ENCODE peak calls at places on chromosomes 11 and 22, in five cellular contexts. O is GM23338, W is heart right ventricle, D is B cell, A is astrocyte. C is an unnamed sample.

GRCh38 chr22:49935561-49935960 is 17.1 kb downstream of the CRELD2 start:
- DNase-seq in O (peak), W (no peak), D (peak), A (no peak), C (no peak)

GRCh38 chr11:11843233-11843632 is 1.5 kb downstream of the USP47 start:
- DNase-seq in O (no peak), W (no peak), D (peak), A (peak), C (no peak)

GRCh38 chr11:14350215-14350614 is 8.8 kb downstream of the RRAS2 start:
- DNase-seq in O (peak), W (no peak), D (no peak), A (no peak), C (no peak)

GRCh38 chr22:26322179-26322905 is 106.7 kb upstream of the ASPHD2 start:
- DNase-seq in O (no peak), W (no peak), D (no peak), A (peak), C (no peak)

GRCh38 chr22:48937032-48937639 is 890.5 kb downstream of the BRD1 start:
- DNase-seq in O (no peak), W (no peak), D (no peak), A (no peak), C (peak)

GRCh38 chr11:13256216-13256615 is 21.4 kb upstream of the BMAL1 start:
- DNase-seq in O (no peak), W (no peak), D (no peak), A (no peak), C (no peak)

GRCh38 chr11:129695543-129696308 is 119.9 kb upstream of the TMEM45B start:
- DNase-seq in O (peak), W (peak), D (peak), A (peak), C (peak)

GRCh38 chr11:59171508-59172322 is at the start of gene DTX4:
- DNase-seq in O (peak), W (peak), D (peak), A (peak), C (peak)

GRCh38 chr11:122604626-122605025 is 50.9 kb upstream of the UBASH3B start:
- DNase-seq in O (no peak), W (no peak), D (no peak), A (no peak), C (no peak)

GRCh38 chr22:28637225-28637624 is 42.4 kb downstream of the TTC28 start:
- DNase-seq in O (no peak), W (no peak), D (no peak), A (no peak), C (no peak)

GRCh38 chr11:5288912-5289525 is 12.7 kb downstream of the OR51B4 start:
- DNase-seq in O (no peak), W (no peak), D (no peak), A (no peak), C (no peak)

GRCh38 chr11:44880511-44880910 is 70.2 kb downstream of the TP53I11 start:
- DNase-seq in O (no peak), W (no peak), D (no peak), A (no peak), C (no peak)

GRCh38 chr11:71305451-71306125 is 53.2 kb upstream of the SHANK2 start:
- DNase-seq in O (no peak), W (no peak), D (no peak), A (no peak), C (peak)

GRCh38 chr22:38097058-38097457 is 13.1 kb upstream of the SLC16A8 start:
- DNase-seq in O (peak), W (no peak), D (no peak), A (no peak), C (no peak)

GRCh38 chr11:64687204-64687603 is 35.8 kb downstream of the NRXN2 start:
- DNase-seq in O (no peak), W (peak), D (no peak), A (no peak), C (no peak)

GRCh38 chr11:46381836-46382643 is 571 bp downstream of the MDK start:
- DNase-seq in O (peak), W (peak), D (peak), A (no peak), C (no peak)

GRCh38 chr22:31754813-31755212 is 994 bp downstream of the DEPDC5 start:
- DNase-seq in O (no peak), W (no peak), D (no peak), A (no peak), C (no peak)

GRCh38 chr22:46004105-46004866 is 27.3 kb upstream of the WNT7B start:
- DNase-seq in O (no peak), W (no peak), D (no peak), A (no peak), C (no peak)

GRCh38 chr22:36776722-36777121 is 803 bp upstream of the IFT27 start:
- DNase-seq in O (no peak), W (no peak), D (no peak), A (no peak), C (no peak)

GRCh38 chr11:125123947-125124633 is 12.7 kb upstream of the TMEM218 start:
- DNase-seq in O (peak), W (peak), D (peak), A (peak), C (no peak)

GRCh38 chr11:47861762-47862161 is 13.6 kb upstream of the NUP160 start:
- DNase-seq in O (no peak), W (no peak), D (no peak), A (peak), C (no peak)

GRCh38 chr11:100928426-100928825 is 201.2 kb downstream of the PGR start:
- DNase-seq in O (no peak), W (no peak), D (no peak), A (no peak), C (no peak)

GRCh38 chr22:21861290-21861848 is 6.1 kb downstream of the MAPK1 start:
- DNase-seq in O (no peak), W (no peak), D (no peak), A (no peak), C (no peak)

GRCh38 chr11:61815790-61816735 is 740 bp downstream of the FADS1 start:
- DNase-seq in O (peak), W (peak), D (peak), A (peak), C (peak)

GRCh38 chr11:27532652-27533325 is 26.2 kb upstream of the LIN7C start:
- DNase-seq in O (no peak), W (no peak), D (no peak), A (peak), C (no peak)

GRCh38 chr11:107683807-107684206 is 28.0 kb downstream of the SLN start:
- DNase-seq in O (peak), W (no peak), D (no peak), A (no peak), C (no peak)

GRCh38 chr11:44904261-44905080 is 46.2 kb downstream of the TP53I11 start:
- DNase-seq in O (no peak), W (no peak), D (no peak), A (no peak), C (no peak)

GRCh38 chr11:83219095-83219494 is 25.6 kb downstream of the ANKRD42 start:
- DNase-seq in O (peak), W (no peak), D (no peak), A (no peak), C (no peak)

GRCh38 chr22:44724859-44725258 is 22.9 kb downstream of the PRR5 start:
- DNase-seq in O (no peak), W (no peak), D (no peak), A (no peak), C (no peak)

GRCh38 chr11:41848349-41848748 is 388.9 kb upstream of the LRRC4C start:
- DNase-seq in O (no peak), W (no peak), D (no peak), A (no peak), C (no peak)

GRCh38 chr22:46454910-46455269 is 82.5 kb downstream of the CELSR1 start:
- DNase-seq in O (no peak), W (no peak), D (no peak), A (peak), C (no peak)

GRCh38 chr22:48796295-48797015 is 1031.2 kb downstream of the BRD1 start:
- DNase-seq in O (no peak), W (no peak), D (no peak), A (no peak), C (no peak)

GRCh38 chr11:26985941-26986340 is 8.0 kb upstream of the FIBIN start:
- DNase-seq in O (no peak), W (no peak), D (no peak), A (peak), C (no peak)

GRCh38 chr11:69729252-69729651 is 25.4 kb upstream of the FGF19 start:
- DNase-seq in O (no peak), W (no peak), D (no peak), A (no peak), C (no peak)

GRCh38 chr11:68120212-68121066 is 749 bp downstream of the CHKA start:
- DNase-seq in O (peak), W (peak), D (peak), A (peak), C (no peak)

GRCh38 chr22:24178502-24179440 is 2.5 kb upstream of the SUSD2 start:
- DNase-seq in O (peak), W (no peak), D (no peak), A (no peak), C (no peak)

GRCh38 chr22:20531404-20532181 is 24.2 kb downstream of the MED15 start:
- DNase-seq in O (peak), W (peak), D (no peak), A (peak), C (no peak)

GRCh38 chr11:7490535-7490934 is 5.2 kb downstream of the OLFML1 start:
- DNase-seq in O (no peak), W (no peak), D (no peak), A (no peak), C (no peak)

DNA sequence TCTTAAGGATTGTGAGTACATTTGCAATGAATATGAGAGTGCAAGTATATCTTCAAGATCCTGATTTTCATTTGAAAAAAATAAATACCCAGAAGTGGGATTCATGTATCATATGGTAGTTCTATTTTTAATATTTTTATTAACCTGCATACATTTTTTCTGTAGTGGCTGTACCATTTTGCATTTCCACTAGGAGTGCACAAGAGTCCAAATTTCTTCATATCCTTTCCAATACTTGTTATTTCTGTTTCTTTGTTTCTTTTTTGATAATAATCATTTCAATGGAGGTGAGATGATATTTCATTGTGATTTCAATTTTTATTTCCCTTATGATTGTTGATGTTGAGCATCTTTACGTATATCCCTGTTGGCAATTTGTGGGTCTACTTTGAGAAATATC is 759.8 kb upstream of the CNTN5 start:
- DNase-seq in O (no peak), W (no peak), D (no peak), A (no peak), C (no peak)
- TF ChIP-seq CTCF in O (no peak), W (no peak), D (peak), A (peak), C (peak)

GRCh38 chr11:78835646-78836045 is 261.0 kb upstream of the NARS2 start:
- DNase-seq in O (no peak), W (no peak), D (no peak), A (no peak), C (no peak)

GRCh38 chr11:78840623-78841022 is 266.0 kb upstream of the NARS2 start:
- DNase-seq in O (no peak), W (no peak), D (no peak), A (no peak), C (no peak)

GRCh38 chr11:78840190-78840589 is 265.5 kb upstream of the NARS2 start:
- DNase-seq in O (no peak), W (no peak), D (no peak), A (peak), C (no peak)

GRCh38 chr11:78841451-78842060 is 266.9 kb upstream of the NARS2 start:
- DNase-seq in O (peak), W (no peak), D (no peak), A (no peak), C (no peak)

DNA sequence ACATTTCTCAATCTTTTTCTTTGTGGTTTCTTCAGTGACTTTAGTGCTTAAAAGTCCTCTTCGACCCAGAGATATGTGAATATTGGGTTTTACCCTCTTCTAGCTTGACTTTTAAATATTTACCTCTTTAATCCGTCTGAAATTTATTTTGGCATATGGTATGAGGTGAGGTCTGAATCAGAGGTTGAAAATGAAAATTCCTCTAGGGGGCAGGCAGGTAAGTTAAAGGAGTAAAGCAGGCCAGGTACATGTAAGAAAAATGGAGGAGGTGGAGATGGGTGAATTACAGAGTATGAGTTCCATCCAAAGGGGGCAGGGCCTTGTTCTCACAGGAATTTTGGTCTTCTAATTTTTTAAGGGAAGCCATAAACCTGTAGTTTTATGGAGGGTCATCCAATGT is 263.8 kb upstream of the NARS2 start:
- DNase-seq in O (peak), W (no peak), D (no peak), A (no peak), C (no peak)
- TF ChIP-seq CTCF in O (peak), W (no peak), D (no peak), A (no peak), C (no peak)

GRCh38 chr11:89205378-89205777 is 27.7 kb downstream of the TYR start:
- DNase-seq in O (no peak), W (no peak), D (no peak), A (no peak), C (no peak)
- TF ChIP-seq CTCF in O (peak), W (no peak), D (no peak), A (no peak), C (no peak)

GRCh38 chr11:132184079-132184478 is 813.7 kb downstream of the NTM start:
- DNase-seq in O (peak), W (no peak), D (no peak), A (no peak), C (no peak)

GRCh38 chr11:132187391-132187790 is 817.0 kb downstream of the NTM start:
- DNase-seq in O (no peak), W (no peak), D (no peak), A (no peak), C (no peak)

GRCh38 chr11:132187814-132188213 is 817.4 kb downstream of the NTM start:
- DNase-seq in O (no peak), W (no peak), D (no peak), A (peak), C (no peak)

GRCh38 chr11:132186193-132186592 is 815.8 kb downstream of the NTM start:
- DNase-seq in O (no peak), W (no peak), D (no peak), A (no peak), C (no peak)

GRCh38 chr11:132186699-132187098 is 816.3 kb downstream of the NTM start:
- DNase-seq in O (peak), W (no peak), D (no peak), A (no peak), C (no peak)
- TF ChIP-seq CTCF in O (peak), W (peak), D (no peak), A (peak), C (peak)

DNA sequence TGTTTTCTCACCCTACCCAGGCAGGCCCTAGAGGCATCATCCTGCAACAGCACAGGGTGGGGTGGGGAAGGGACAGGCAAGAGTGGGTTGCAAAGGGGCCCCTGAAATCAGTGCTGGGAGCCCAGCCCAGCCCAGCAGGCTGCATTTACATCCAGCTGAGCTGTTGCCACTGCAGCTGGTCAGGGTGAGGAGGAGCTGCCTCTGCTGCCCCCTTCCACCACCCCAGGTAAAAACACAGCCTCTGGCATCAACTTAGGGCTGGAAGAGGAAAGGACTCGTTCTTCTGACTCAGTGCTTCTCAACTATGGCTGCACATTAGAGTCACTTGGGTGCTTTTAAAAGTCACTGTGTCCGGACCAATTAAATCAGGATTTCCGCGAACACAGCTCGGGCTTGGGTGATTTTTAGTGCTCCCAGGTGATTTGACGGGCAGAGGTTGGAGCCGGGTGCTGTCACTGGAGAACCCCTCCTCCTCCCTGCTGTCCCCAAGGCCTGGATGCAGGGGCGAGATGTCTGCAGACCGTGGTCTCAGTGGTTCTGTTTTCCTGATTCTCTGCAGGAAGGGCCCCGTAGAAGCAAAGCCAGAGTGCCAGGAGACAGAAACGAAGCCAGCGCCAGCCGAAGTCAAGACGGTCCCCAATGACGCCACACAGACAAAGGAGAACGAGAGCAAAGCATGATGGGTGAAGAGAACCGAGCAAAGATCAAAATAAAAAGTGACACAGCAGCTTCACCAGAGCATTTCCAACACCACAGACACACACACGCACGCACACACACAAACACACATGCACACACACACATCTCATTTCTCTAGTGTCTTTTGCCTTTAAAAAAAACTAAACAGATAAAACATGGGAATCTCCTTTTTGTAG is 39.4 kb upstream of the TTC12 start:
- DNase-seq in O (peak), W (no peak), D (no peak), A (no peak), C (no peak)
- TF ChIP-seq CTCF in O (peak), W (no peak), D (no peak), A (no peak), C (peak)

GRCh38 chr11:115132829-115133228 is 371.4 kb downstream of the CADM1 start:
- DNase-seq in O (peak), W (no peak), D (no peak), A (no peak), C (no peak)
- TF ChIP-seq CTCF in O (peak), W (peak), D (no peak), A (no peak), C (peak)

DNA sequence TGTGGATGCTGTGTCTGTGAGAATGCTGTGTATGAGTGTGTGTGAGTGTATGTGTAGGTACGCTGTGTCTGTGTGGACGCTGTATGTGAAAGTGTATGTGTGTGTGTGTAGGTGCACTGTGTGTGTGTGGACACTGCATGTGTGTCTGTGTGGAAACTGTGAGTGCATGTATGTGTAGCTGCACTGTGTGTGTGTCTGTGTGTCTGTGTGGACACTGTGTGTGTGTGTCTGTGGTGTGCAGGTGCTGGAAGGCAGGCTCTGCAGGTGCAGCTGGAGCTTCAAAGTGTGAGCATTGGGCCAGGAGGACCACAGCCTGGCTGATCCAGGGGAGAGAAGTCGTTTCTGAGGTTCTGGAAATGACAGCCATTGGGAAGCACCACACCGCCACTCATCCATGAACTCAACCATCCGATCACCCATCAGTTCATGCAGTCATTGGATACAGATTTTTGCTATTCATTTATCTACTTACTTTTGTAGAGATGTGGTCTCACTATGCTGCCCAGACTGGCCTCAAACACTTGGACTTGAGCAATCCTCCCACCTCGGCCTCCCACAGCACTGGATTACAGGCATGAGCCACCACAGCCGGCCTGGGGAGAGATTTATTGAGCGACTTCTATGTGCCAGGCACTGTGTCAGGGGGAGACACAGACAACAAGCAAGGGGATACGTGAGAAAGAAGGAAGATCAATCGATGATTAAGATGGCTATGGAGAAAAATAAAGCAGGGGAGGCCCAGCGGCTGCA is 9.6 kb downstream of the TRPM5 start:
- DNase-seq in O (no peak), W (no peak), D (no peak), A (no peak), C (no peak)
- TF ChIP-seq CTCF in O (no peak), W (no peak), D (no peak), A (no peak), C (no peak)

GRCh38 chr11:63681208-63682044 is at the start of gene RTN3:
- DNase-seq in O (peak), W (peak), D (peak), A (peak), C (peak)
- TF ChIP-seq CTCF in O (peak), W (no peak), D (no peak), A (no peak), C (no peak)